ENCODE peak calls at places on chromosomes 2 and 18, in eight cellular contexts. W is right atrium auricular region, T is hepatocyte, U is tibial nerve, D is endodermal cell, K is fibroblast of lung, S is breast epithelium, B is ovary. X is an unnamed sample.

GRCh38 chr2:6986251-6986893 is 69.2 kb downstream of the RNF144A start:
- DNase-seq in W (no peak), T (no peak), U (no peak), D (peak; percentile 61), K (no peak), S (no peak), B (no peak), X (no peak)

GRCh38 chr2:15628899-15629855 is 37.5 kb downstream of the DDX1 start:
- DNase-seq in W (no peak), T (no peak), U (no peak), D (no peak), K (no peak), S (no peak), B (no peak), X (no peak)

GRCh38 chr2:215918901-215919585 is 94.3 kb downstream of the MREG start:
- DNase-seq in W (no peak), T (no peak), U (no peak), D (no peak), K (peak; percentile 21), S (no peak), B (no peak), X (no peak)

GRCh38 chr18:49648811-49649210 is 87.0 kb downstream of the LIPG start:
- DNase-seq in W (no peak), T (no peak), U (no peak), D (peak; percentile 39), K (no peak), S (no peak), B (no peak), X (no peak)

GRCh38 chr18:48129621-48130082 is 199.2 kb upstream of the SMAD2 start:
- DNase-seq in W (no peak), T (no peak), U (no peak), D (peak; percentile 70), K (no peak), S (no peak), B (peak; percentile 59), X (no peak)

GRCh38 chr2:201234167-201235139 is 25.9 kb upstream of the CASP8 start:
- DNase-seq in W (no peak), T (no peak), U (no peak), D (no peak), K (peak; percentile 24), S (no peak), B (no peak), X (no peak)

GRCh38 chr2:10883880-10884529 is 27.7 kb upstream of the KCNF1 start:
- DNase-seq in W (no peak), T (no peak), U (no peak), D (peak; percentile 18), K (no peak), S (no peak), B (no peak), X (no peak)

GRCh38 chr18:1149709-1150108 is 245.0 kb downstream of the ADCYAP1 start:
- DNase-seq in W (no peak), T (no peak), U (no peak), D (no peak), K (no peak), S (no peak), B (no peak), X (no peak)

GRCh38 chr2:134280231-134280630 is 26.4 kb downstream of the MGAT5 start:
- DNase-seq in W (no peak), T (no peak), U (no peak), D (no peak), K (no peak), S (no peak), B (no peak), X (no peak)

DNA sequence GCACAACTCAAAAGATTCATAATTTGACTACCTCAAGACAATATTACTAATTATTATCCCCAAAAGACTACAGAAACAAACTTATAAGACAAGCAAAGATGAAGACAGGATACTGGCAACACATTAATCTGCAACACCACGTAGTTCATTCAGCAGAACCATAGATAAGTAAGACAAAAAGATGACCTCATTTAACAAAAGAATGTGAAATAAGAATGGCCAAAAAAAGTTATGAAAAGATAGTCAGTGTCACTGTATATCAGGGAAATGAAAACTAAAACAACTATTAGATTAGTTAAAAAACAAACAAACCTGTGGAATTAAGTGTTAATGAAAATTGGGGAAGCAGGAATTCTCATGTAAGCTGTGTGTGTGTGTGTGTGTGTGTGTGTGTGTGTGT is 19.4 kb downstream of the PSMD14 start:
- DNase-seq in W (no peak), T (no peak), U (no peak), D (no peak), K (no peak), S (no peak), B (no peak), X (no peak)
- H3K36me3 ChIP-seq in W (peaks cover 8% of the 10 kb centered on the region), T (no peaks in the 10 kb centered on the region), U (no peaks in the 10 kb centered on the region), D (peaks cover 37% of the 10 kb centered on the region), K (no peaks in the 10 kb centered on the region), S (no peaks in the 10 kb centered on the region), B (no peaks in the 10 kb centered on the region), X (peaks cover 21% of the 10 kb centered on the region)

DNA sequence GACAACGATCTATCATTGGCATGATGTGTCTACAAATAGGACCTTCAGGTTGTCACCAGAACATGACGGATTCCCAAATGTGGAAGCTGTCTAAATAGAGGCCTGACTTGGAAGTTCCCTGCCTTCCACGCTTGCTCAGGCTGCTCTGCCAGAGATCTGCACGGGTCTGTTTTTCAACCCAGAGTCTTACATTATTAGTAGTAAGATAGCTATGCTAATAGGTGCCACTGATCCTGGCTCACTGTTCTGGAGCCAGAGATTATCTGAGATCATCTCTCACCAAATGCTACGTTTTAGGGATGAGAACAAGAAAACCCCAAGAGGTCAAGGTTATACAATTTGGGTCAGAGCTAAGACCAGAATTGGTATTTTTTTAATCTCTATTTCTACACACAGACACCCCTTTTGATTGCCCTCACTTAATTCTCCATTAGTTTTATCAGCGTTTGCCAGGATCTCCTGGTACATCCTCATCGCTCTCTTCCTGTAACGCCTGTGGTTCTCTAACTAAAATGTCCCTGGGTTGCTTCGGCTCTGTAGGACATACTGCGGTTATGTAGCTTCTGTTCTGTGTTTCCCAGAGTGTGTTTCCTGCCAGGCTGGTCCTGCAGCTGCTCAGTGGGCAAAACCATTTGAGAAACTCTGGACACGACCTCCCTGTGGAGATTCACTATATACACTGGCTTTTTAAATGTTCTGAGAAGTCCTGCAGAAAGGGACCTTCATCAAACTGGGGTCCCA is 5.7 kb downstream of the CDC42EP3 start:
- DNase-seq in W (no peak), T (no peak), U (no peak), D (no peak), K (no peak), S (no peak), B (no peak), X (no peak)
- H3K36me3 ChIP-seq in W (no peaks in the 10 kb centered on the region), T (no peaks in the 10 kb centered on the region), U (no peaks in the 10 kb centered on the region), D (peaks cover 60% of the 10 kb centered on the region), K (peaks cover 6% of the 10 kb centered on the region), S (no peaks in the 10 kb centered on the region), B (no peaks in the 10 kb centered on the region), X (peaks cover 73% of the 10 kb centered on the region)

GRCh38 chr18:25175558-25175957 is 176.4 kb downstream of the ZNF521 start:
- DNase-seq in W (no peak), T (no peak), U (no peak), D (no peak), K (no peak), S (no peak), B (no peak), X (no peak)

GRCh38 chr18:25176516-25177042 is 175.4 kb downstream of the ZNF521 start:
- DNase-seq in W (no peak), T (no peak), U (no peak), D (no peak), K (no peak), S (no peak), B (no peak), X (no peak)

GRCh38 chr18:25180974-25181373 is 171.0 kb downstream of the ZNF521 start:
- DNase-seq in W (no peak), T (no peak), U (no peak), D (peak; percentile 45), K (no peak), S (no peak), B (no peak), X (no peak)

GRCh38 chr18:25181581-25181980 is 170.4 kb downstream of the ZNF521 start:
- DNase-seq in W (no peak), T (no peak), U (no peak), D (no peak), K (no peak), S (no peak), B (no peak), X (no peak)

GRCh38 chr18:25177631-25178030 is 174.3 kb downstream of the ZNF521 start:
- DNase-seq in W (no peak), T (no peak), U (no peak), D (no peak), K (no peak), S (no peak), B (no peak), X (no peak)
- H3K36me3 ChIP-seq in W (no peaks in the 10 kb centered on the region), T (no peaks in the 10 kb centered on the region), U (no peaks in the 10 kb centered on the region), D (no peaks in the 10 kb centered on the region), K (no peaks in the 10 kb centered on the region), S (no peaks in the 10 kb centered on the region), B (no peaks in the 10 kb centered on the region), X (no peaks in the 10 kb centered on the region)

GRCh38 chr2:113197347-113198047 is 23.7 kb downstream of the PSD4 start:
- DNase-seq in W (no peak), T (no peak), U (no peak), D (no peak), K (no peak), S (no peak), B (no peak), X (no peak)
- H3K36me3 ChIP-seq in W (no peaks in the 10 kb centered on the region), T (no peaks in the 10 kb centered on the region), U (no peaks in the 10 kb centered on the region), D (no peaks in the 10 kb centered on the region), K (no peaks in the 10 kb centered on the region), S (no peaks in the 10 kb centered on the region), B (no peaks in the 10 kb centered on the region), X (no peaks in the 10 kb centered on the region)

DNA sequence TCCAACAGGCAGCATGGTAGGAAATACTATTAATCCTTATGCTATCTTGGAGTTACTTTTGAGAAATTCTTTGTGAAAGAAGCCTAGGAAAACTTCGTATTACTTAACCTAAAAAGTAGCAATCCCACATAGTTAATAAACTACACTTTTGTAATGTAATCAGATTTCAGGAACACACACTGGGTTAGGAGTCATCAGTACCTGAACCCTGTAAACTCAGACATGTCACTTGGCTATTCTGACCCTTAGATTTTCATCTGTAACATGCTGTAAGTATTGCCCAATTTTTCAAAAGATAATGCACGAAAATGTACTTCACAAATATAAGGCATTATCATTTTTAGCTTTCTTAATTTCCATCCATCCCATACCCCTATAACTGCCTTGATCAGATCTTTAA is 39.0 kb downstream of the KIDINS220 start:
- DNase-seq in W (no peak), T (no peak), U (no peak), D (no peak), K (no peak), S (no peak), B (no peak), X (no peak)
- H3K36me3 ChIP-seq in W (peaks cover 43% of the 10 kb centered on the region), T (no peaks in the 10 kb centered on the region), U (peaks cover 5% of the 10 kb centered on the region), D (peaks cover 69% of the 10 kb centered on the region), K (peaks cover 10% of the 10 kb centered on the region), S (peaks cover 6% of the 10 kb centered on the region), B (no peaks in the 10 kb centered on the region), X (no peaks in the 10 kb centered on the region)

DNA sequence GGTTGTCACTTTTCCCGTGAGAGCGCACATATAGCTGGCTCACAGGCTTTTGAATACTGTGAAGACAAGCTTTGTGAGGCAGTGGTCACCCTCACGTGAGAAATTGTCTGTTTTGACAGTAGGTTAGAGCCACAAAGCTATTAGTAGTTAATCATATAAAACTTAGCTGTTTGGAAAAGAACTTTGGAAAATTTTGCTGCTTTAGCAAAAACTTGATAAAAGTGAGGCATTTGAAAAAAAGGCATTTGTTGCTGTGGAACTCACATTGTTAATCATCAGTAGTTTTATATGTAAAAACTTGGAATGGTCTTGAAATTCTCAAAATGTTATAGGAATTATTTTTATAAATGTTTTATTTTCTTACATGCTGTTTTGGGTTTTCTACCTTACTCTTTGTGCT is 22.3 kb downstream of the C2orf74 start:
- DNase-seq in W (no peak), T (no peak), U (no peak), D (no peak), K (no peak), S (no peak), B (no peak), X (no peak)
- H3K36me3 ChIP-seq in W (peaks cover 83% of the 10 kb centered on the region), T (no peaks in the 10 kb centered on the region), U (peaks cover 24% of the 10 kb centered on the region), D (peaks cover 99% of the 10 kb centered on the region), K (peaks cover 26% of the 10 kb centered on the region), S (no peaks in the 10 kb centered on the region), B (peaks cover 3% of the 10 kb centered on the region), X (peaks cover 99% of the 10 kb centered on the region)

GRCh38 chr2:238080518-238080917 is 19.6 kb upstream of the ESPNL start:
- DNase-seq in W (peak; percentile 42), T (no peak), U (no peak), D (no peak), K (no peak), S (no peak), B (no peak), X (no peak)
- H3K36me3 ChIP-seq in W (peaks cover 20% of the 10 kb centered on the region), T (no peaks in the 10 kb centered on the region), U (peaks cover 18% of the 10 kb centered on the region), D (peaks cover 31% of the 10 kb centered on the region), K (peaks cover 2% of the 10 kb centered on the region), S (no peaks in the 10 kb centered on the region), B (no peaks in the 10 kb centered on the region), X (peaks cover 3% of the 10 kb centered on the region)

X was measured in psoas muscle.